ENCODE peak calls at places on chromosomes 5 and 9, in six cellular contexts. W is left lung, U is breast epithelium, Y is mucosa of descending colon, F is colonic mucosa, V is right atrium auricular region. I is an unnamed sample.

GRCh38 chr5:123450641-123451421 is 27.6 kb upstream of the CEP120 start:
- DNase-seq in W (no peak), U (no peak), Y (no peak), F (no peak), V (no peak), I (no peak)

GRCh38 chr9:130159814-130160670 is 12.2 kb upstream of the NCS1 start:
- DNase-seq in W (no peak), U (no peak), Y (no peak), F (no peak), V (no peak), I (no peak)

GRCh38 chr5:13613621-13614020 is 330.9 kb downstream of the DNAH5 start:
- DNase-seq in W (no peak), U (no peak), Y (no peak), F (no peak), V (no peak), I (no peak)

GRCh38 chr9:11933926-11934325 is 759.3 kb upstream of the TYRP1 start:
- DNase-seq in W (no peak), U (no peak), Y (no peak), F (no peak), V (no peak), I (no peak)

GRCh38 chr5:35198096-35198495 is 32.2 kb downstream of the PRLR start:
- DNase-seq in W (peak; percentile 74), U (peak; percentile 53), Y (peak; percentile 82), F (peak; percentile 83), V (no peak), I (no peak)

GRCh38 chr5:147483197-147483790 is 26.6 kb downstream of the DPYSL3 start:
- DNase-seq in W (no peak), U (no peak), Y (no peak), F (no peak), V (no peak), I (no peak)

GRCh38 chr9:77945798-77946197 is 85.8 kb downstream of the GNAQ start:
- DNase-seq in W (no peak), U (no peak), Y (no peak), F (no peak), V (no peak), I (no peak)

GRCh38 chr5:177607452-177608192 is 7.7 kb downstream of the B4GALT7 start:
- DNase-seq in W (peak; percentile 90), U (peak; percentile 34), Y (peak; percentile 80), F (peak; percentile 82), V (peak; percentile 75), I (peak; percentile 60)

GRCh38 chr9:106862115-106862945 is 636 bp upstream of the ZNF462 start:
- DNase-seq in W (peak; percentile 72), U (peak; percentile 40), Y (peak; percentile 66), F (peak; percentile 77), V (no peak), I (no peak)

GRCh38 chr9:3241290-3241689 is 284.5 kb downstream of the RFX3 start:
- DNase-seq in W (no peak), U (no peak), Y (no peak), F (no peak), V (no peak), I (no peak)

GRCh38 chr9:18190671-18191374 is 283.1 kb upstream of the ADAMTSL1 start:
- DNase-seq in W (no peak), U (no peak), Y (no peak), F (no peak), V (no peak), I (no peak)

GRCh38 chr9:120327322-120327721 is 252.6 kb downstream of the CDK5RAP2 start:
- DNase-seq in W (no peak), U (no peak), Y (no peak), F (no peak), V (no peak), I (no peak)

GRCh38 chr9:96460470-96460869 is 10.5 kb downstream of the HABP4 start:
- DNase-seq in W (no peak), U (no peak), Y (no peak), F (no peak), V (no peak), I (no peak)

GRCh38 chr9:17063535-17064135 is 71.2 kb upstream of the CNTLN start:
- DNase-seq in W (no peak), U (no peak), Y (no peak), F (peak; percentile 21), V (no peak), I (no peak)

GRCh38 chr5:147397616-147398015 is 112.3 kb downstream of the DPYSL3 start:
- DNase-seq in W (no peak), U (no peak), Y (no peak), F (no peak), V (no peak), I (no peak)

GRCh38 chr5:101678494-101679193 is 617.4 kb downstream of the SLCO4C1 start:
- DNase-seq in W (no peak), U (peak; percentile 33), Y (no peak), F (peak; percentile 70), V (peak; percentile 64), I (peak; percentile 1)

GRCh38 chr9:93123561-93124283 is 10.3 kb downstream of the NINJ1 start:
- DNase-seq in W (peak; percentile 67), U (no peak), Y (peak; percentile 51), F (no peak), V (no peak), I (peak; percentile 19)

GRCh38 chr9:134068742-134069535 is 1.1 kb upstream of the BRD3 start:
- DNase-seq in W (no peak), U (no peak), Y (peak; percentile 58), F (no peak), V (no peak), I (no peak)

GRCh38 chr9:134101623-134102149 is 33.9 kb upstream of the BRD3 start:
- DNase-seq in W (no peak), U (no peak), Y (no peak), F (no peak), V (no peak), I (no peak)

GRCh38 chr5:57986746-57987145 is 473.1 kb downstream of the PLK2 start:
- DNase-seq in W (no peak), U (no peak), Y (no peak), F (no peak), V (no peak), I (no peak)

GRCh38 chr9:5509573-5509972 is 758 bp upstream of the PDCD1LG2 start:
- DNase-seq in W (no peak), U (no peak), Y (no peak), F (no peak), V (no peak), I (no peak)

GRCh38 chr5:3833566-3833965 is 237.9 kb downstream of the IRX1 start:
- DNase-seq in W (no peak), U (no peak), Y (no peak), F (no peak), V (no peak), I (no peak)

GRCh38 chr9:21576331-21577189 is 94.4 kb upstream of the IFNE start:
- DNase-seq in W (no peak), U (no peak), Y (no peak), F (no peak), V (no peak), I (no peak)

GRCh38 chr5:10337986-10338385 is 15.5 kb upstream of the MARCHF6 start:
- DNase-seq in W (no peak), U (no peak), Y (no peak), F (no peak), V (no peak), I (no peak)

GRCh38 chr5:11700376-11700775 is 203.9 kb downstream of the CTNND2 start:
- DNase-seq in W (no peak), U (no peak), Y (no peak), F (no peak), V (no peak), I (no peak)

GRCh38 chr5:17992296-17992695 is 358.0 kb downstream of the TAF11L14 start:
- DNase-seq in W (no peak), U (no peak), Y (no peak), F (no peak), V (no peak), I (no peak)

GRCh38 chr9:78386746-78387145 is 89.8 kb downstream of the PSAT1 start:
- DNase-seq in W (no peak), U (no peak), Y (no peak), F (no peak), V (no peak), I (no peak)

GRCh38 chr5:180969406-180969805 is 19.2 kb upstream of the BTNL3 start:
- DNase-seq in W (no peak), U (no peak), Y (no peak), F (no peak), V (no peak), I (no peak)

GRCh38 chr9:14961372-14962068 is 51.3 kb upstream of the FREM1 start:
- DNase-seq in W (no peak), U (no peak), Y (peak; percentile 56), F (peak; percentile 47), V (no peak), I (no peak)

GRCh38 chr5:80825780-80826460 is 134.2 kb upstream of the RASGRF2 start:
- DNase-seq in W (no peak), U (no peak), Y (no peak), F (no peak), V (no peak), I (no peak)

DNA sequence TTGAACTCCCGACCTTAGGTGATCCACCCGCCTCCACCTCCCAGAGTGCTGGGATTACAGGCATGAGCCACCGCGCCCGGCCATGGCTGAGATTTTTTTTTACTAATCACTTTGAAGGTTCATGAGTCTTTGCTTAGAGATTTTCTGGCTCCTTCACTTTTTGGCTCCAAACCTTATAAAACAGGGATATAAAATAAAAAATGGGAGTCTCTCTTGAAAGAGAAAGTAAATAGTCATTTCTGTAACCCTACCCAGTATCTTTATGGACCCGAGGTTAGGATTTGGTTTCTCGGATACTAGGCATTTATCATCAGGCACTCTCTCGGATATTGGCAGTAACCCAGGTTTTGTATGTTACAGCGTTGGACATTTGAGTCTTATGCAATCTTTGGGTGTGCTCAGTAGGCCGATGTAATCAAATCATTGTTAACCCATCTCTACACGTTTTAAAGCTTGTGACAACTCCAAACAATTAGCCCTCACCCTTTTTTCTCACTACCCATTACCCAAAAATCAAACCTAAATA is 25.3 kb downstream of the STXBP1 start:
- DNase-seq in W (no peak), U (no peak), Y (no peak), F (peak; percentile 64), V (no peak), I (no peak)
- H3K4me3 ChIP-seq in W (no peak overlapping the region), U (no peak overlapping the region), Y (no peak overlapping the region), F (no peak overlapping the region), V (no peak overlapping the region), I (no peak overlapping the region)

GRCh38 chr5:88830567-88830966 is 52.4 kb downstream of the MEF2C start:
- DNase-seq in W (no peak), U (no peak), Y (no peak), F (no peak), V (no peak), I (no peak)
- H3K4me1 ChIP-seq in W (peaks cover 61% of the 10 kb centered on the region), U (no peaks in the 10 kb centered on the region), Y (no peaks in the 10 kb centered on the region), F (no peaks in the 10 kb centered on the region), V (no peaks in the 10 kb centered on the region), I (peaks cover 27% of the 10 kb centered on the region)

GRCh38 chr5:112549605-112550161 is 130.6 kb upstream of the EPB41L4A start:
- DNase-seq in W (no peak), U (no peak), Y (no peak), F (no peak), V (no peak), I (no peak)
- TF ChIP-seq CTCF in W (no peak), U (no peak), Y (no peak), F (no peak), V (no peak), I (no peak)

DNA sequence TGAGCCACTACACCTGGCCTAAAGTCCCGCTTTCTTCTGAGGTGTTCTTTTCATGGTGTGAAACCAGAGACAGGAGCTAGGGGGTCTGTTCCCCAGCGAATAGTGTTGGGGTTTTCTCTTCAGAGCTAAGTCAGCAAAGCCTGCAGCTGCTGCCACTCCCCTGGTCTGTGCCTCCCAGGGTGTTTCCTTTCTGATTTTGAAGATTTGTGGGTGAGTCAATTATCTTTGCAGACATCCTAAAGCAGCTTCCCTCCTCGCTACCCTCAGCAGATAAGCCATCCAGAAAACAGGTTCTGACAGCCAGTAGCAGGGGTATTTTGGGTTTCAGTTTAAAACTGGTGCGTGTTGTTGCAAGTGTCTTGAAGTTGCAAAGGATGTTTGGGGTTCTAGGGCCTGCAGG is 71.9 kb upstream of the IQGAP2 start:
- DNase-seq in W (no peak), U (no peak), Y (no peak), F (no peak), V (no peak), I (peak; percentile 27)
- H3K4me3 ChIP-seq in W (no peak overlapping the region), U (no peak overlapping the region), Y (no peak overlapping the region), F (no peak overlapping the region), V (no peak overlapping the region), I (no peak overlapping the region)